ENCODE peak calls at places on chromosomes 5 and 9, in seven cellular contexts. One of them, this sample, is unnamed.
A peak's percentile ranks its signal among the peaks of the same experiment; 100 is the strongest.

GRCh38 chr5:8362507-8362906 is 493.6 kb downstream of the MTRR start:
- DNase-seq in prostate gland: no peak
- DNase-seq in neural progenitor cell: no peak
- DNase-seq in RWPE1: no peak
- DNase-seq in Panc1: no peak
- DNase-seq in RKO: no peak
- DNase-seq in HT1080: no peak
- DNase-seq in this sample: no peak

GRCh38 chr5:53416144-53416730 is 64.2 kb upstream of the FST start:
- DNase-seq in prostate gland: no peak
- DNase-seq in neural progenitor cell: no peak
- DNase-seq in RWPE1: peak; percentile 45
- DNase-seq in Panc1: no peak
- DNase-seq in RKO: peak; percentile 48
- DNase-seq in HT1080: peak; percentile 55
- DNase-seq in this sample: no peak

GRCh38 chr9:38352716-38353334 is 39.7 kb upstream of the ALDH1B1 start:
- DNase-seq in prostate gland: no peak
- DNase-seq in neural progenitor cell: no peak
- DNase-seq in RWPE1: no peak
- DNase-seq in Panc1: no peak
- DNase-seq in RKO: no peak
- DNase-seq in HT1080: no peak
- DNase-seq in this sample: no peak

GRCh38 chr5:179530069-179530998 is 20.0 kb upstream of the RUFY1 start:
- DNase-seq in prostate gland: no peak
- DNase-seq in neural progenitor cell: peak; percentile 68
- DNase-seq in RWPE1: no peak
- DNase-seq in Panc1: no peak
- DNase-seq in RKO: no peak
- DNase-seq in HT1080: no peak
- DNase-seq in this sample: peak; percentile 58

GRCh38 chr5:125198270-125198974 is 452.0 kb upstream of the ZNF608 start:
- DNase-seq in prostate gland: peak; percentile 74
- DNase-seq in neural progenitor cell: peak; percentile 34
- DNase-seq in RWPE1: no peak
- DNase-seq in Panc1: no peak
- DNase-seq in RKO: no peak
- DNase-seq in HT1080: no peak
- DNase-seq in this sample: peak; percentile 72

GRCh38 chr9:80175286-80175906 is 603.6 kb downstream of the TLE4 start:
- DNase-seq in prostate gland: no peak
- DNase-seq in neural progenitor cell: peak; percentile 57
- DNase-seq in RWPE1: peak; percentile 31
- DNase-seq in Panc1: no peak
- DNase-seq in RKO: peak; percentile 59
- DNase-seq in HT1080: no peak
- DNase-seq in this sample: peak; percentile 12

GRCh38 chr9:136137321-136138054 is 18.8 kb upstream of the TMEM250 start:
- DNase-seq in prostate gland: no peak
- DNase-seq in neural progenitor cell: no peak
- DNase-seq in RWPE1: no peak
- DNase-seq in Panc1: no peak
- DNase-seq in RKO: no peak
- DNase-seq in HT1080: no peak
- DNase-seq in this sample: no peak

GRCh38 chr5:92945630-92946097 is 635.4 kb downstream of the NR2F1-AS1 start:
- DNase-seq in prostate gland: no peak
- DNase-seq in neural progenitor cell: peak; percentile 19
- DNase-seq in RWPE1: no peak
- DNase-seq in Panc1: no peak
- DNase-seq in RKO: no peak
- DNase-seq in HT1080: no peak
- DNase-seq in this sample: no peak

GRCh38 chr9:71854811-71855210 is 56.2 kb downstream of the ABHD17B start:
- DNase-seq in prostate gland: no peak
- DNase-seq in neural progenitor cell: no peak
- DNase-seq in RWPE1: no peak
- DNase-seq in Panc1: no peak
- DNase-seq in RKO: no peak
- DNase-seq in HT1080: no peak
- DNase-seq in this sample: no peak

This sample was measured in NCI-H774.